ENCODE peak calls at places on chromosomes 5 and 9, in five cellular contexts. D, O, R, T and C are unnamed samples.

GRCh38 chr5:17289681-17290619 is 72.5 kb downstream of the BASP1 start:
- DNase-seq in O (no peak), D (no peak), T (no peak), R (peak; percentile 81), C (no peak)

GRCh38 chr9:126375386-126375785 is 48.8 kb downstream of the MVB12B start:
- DNase-seq in R (no peak), O (no peak), D (no peak), T (no peak), C (no peak)

GRCh38 chr9:125393426-125393825 is 131.8 kb downstream of the GAPVD1 start:
- DNase-seq in D (no peak), R (no peak), O (no peak), T (no peak), C (no peak)

GRCh38 chr5:141742866-141743651 is 61.0 kb upstream of the ARAP3 start:
- DNase-seq in D (no peak), O (no peak), T (no peak), R (peak; percentile 44), C (no peak)

GRCh38 chr9:134491856-134492255 is 149.7 kb upstream of the COL5A1 start:
- DNase-seq in T (no peak), O (no peak), D (no peak), R (peak; percentile 18), C (no peak)

GRCh38 chr5:76290321-76290757 is 112.7 kb upstream of the IQGAP2 start:
- DNase-seq in D (no peak), T (no peak), O (no peak), R (no peak), C (no peak)

GRCh38 chr5:125558466-125558865 is 812.0 kb upstream of the ZNF608 start:
- DNase-seq in R (peak; percentile 53), D (no peak), T (no peak), O (no peak), C (no peak)

GRCh38 chr5:180486636-180487149 is 7.5 kb upstream of the CNOT6 start:
- DNase-seq in D (no peak), T (no peak), R (no peak), O (no peak), C (peak; percentile 57)

GRCh38 chr5:133825631-133826289 is 142.7 kb downstream of the C5orf15 start:
- DNase-seq in D (no peak), T (no peak), O (no peak), R (no peak), C (no peak)

GRCh38 chr5:118006229-118006628 is 982.1 kb downstream of the DTWD2 start:
- DNase-seq in T (no peak), O (no peak), R (no peak), D (no peak), C (no peak)

GRCh38 chr5:95934207-95934804 is 27.3 kb downstream of the ELL2 start:
- DNase-seq in R (no peak), D (no peak), O (no peak), T (no peak), C (no peak)

GRCh38 chr9:133843751-133844373 is 105.7 kb upstream of the SARDH start:
- DNase-seq in D (no peak), R (no peak), T (no peak), O (no peak), C (no peak)

GRCh38 chr9:33946779-33947535 is 101.7 kb downstream of the UBAP2 start:
- DNase-seq in R (peak; percentile 98), T (no peak), D (no peak), O (no peak), C (no peak)

GRCh38 chr5:2805080-2805479 is 53.6 kb upstream of the IRX2 start:
- DNase-seq in T (no peak), R (no peak), D (no peak), O (no peak), C (no peak)

GRCh38 chr5:18238321-18238720 is 604.1 kb downstream of the TAF11L14 start:
- DNase-seq in T (no peak), O (no peak), D (no peak), R (no peak), C (no peak)

GRCh38 chr5:1883120-1883924 is 597 bp upstream of the IRX4 start:
- DNase-seq in D (no peak), R (no peak), T (no peak), O (peak; percentile 44), C (peak; percentile 81)

GRCh38 chr5:115262405-115263247 is at the start of gene PGGT1B:
- DNase-seq in O (peak; percentile 88), T (peak; percentile 52), D (peak; percentile 53), R (peak; percentile 65), C (peak; percentile 95)

GRCh38 chr9:87212563-87213154 is 265.4 kb upstream of the GAS1 start:
- DNase-seq in T (no peak), R (no peak), D (no peak), O (no peak), C (no peak)

GRCh38 chr5:102638316-102638715 is 116.8 kb upstream of the PAM start:
- DNase-seq in O (no peak), T (no peak), D (no peak), R (no peak), C (no peak)

GRCh38 chr5:77960863-77961396 is 184.8 kb upstream of the TBCA start:
- DNase-seq in D (no peak), T (no peak), O (no peak), R (no peak), C (no peak)

GRCh38 chr5:4480528-4481404 is 659.4 kb upstream of the ADAMTS16 start:
- DNase-seq in R (no peak), T (no peak), O (no peak), D (no peak), C (no peak)

GRCh38 chr5:161544350-161544765 is 2.2 kb downstream of the GABRB2 start:
- DNase-seq in R (peak; percentile 44), T (no peak), D (no peak), O (no peak), C (no peak)

GRCh38 chr5:54663876-54664275 is 146.3 kb downstream of the SNX18 start:
- DNase-seq in O (no peak), R (peak; percentile 98), T (no peak), D (peak; percentile 69), C (no peak)

GRCh38 chr9:135536166-135536565 is 9.8 kb upstream of the OBP2A start:
- DNase-seq in D (no peak), R (peak; percentile 9), T (no peak), O (no peak), C (no peak)

GRCh38 chr5:142700566-142700965 is 14.7 kb upstream of the FGF1 start:
- DNase-seq in D (no peak), R (no peak), T (no peak), O (no peak), C (no peak)

GRCh38 chr5:127564002-127564769 is 46.7 kb downstream of the PRRC1 start:
- DNase-seq in D (peak; percentile 73), O (no peak), T (peak; percentile 14), R (peak; percentile 73), C (no peak)

GRCh38 chr5:149828161-149829011 is 98.3 kb downstream of the PPARGC1B start:
- DNase-seq in D (peak; percentile 94), O (peak; percentile 78), R (peak; percentile 96), T (peak; percentile 79), C (no peak)

GRCh38 chr5:116378007-116378831 is 196.4 kb downstream of the SEMA6A start:
- DNase-seq in O (no peak), D (no peak), T (no peak), R (no peak), C (no peak)

GRCh38 chr5:7873216-7873615 is 4.3 kb downstream of the MTRR start:
- DNase-seq in T (no peak), O (no peak), D (no peak), R (no peak), C (no peak)

GRCh38 chr9:106639873-106640568 is 222.9 kb upstream of the ZNF462 start:
- DNase-seq in R (no peak), O (no peak), D (no peak), T (no peak), C (no peak)

GRCh38 chr5:59020611-59021285 is 437.9 kb downstream of the RAB3C start:
- DNase-seq in T (no peak), R (no peak), D (no peak), O (no peak), C (no peak)

DNA sequence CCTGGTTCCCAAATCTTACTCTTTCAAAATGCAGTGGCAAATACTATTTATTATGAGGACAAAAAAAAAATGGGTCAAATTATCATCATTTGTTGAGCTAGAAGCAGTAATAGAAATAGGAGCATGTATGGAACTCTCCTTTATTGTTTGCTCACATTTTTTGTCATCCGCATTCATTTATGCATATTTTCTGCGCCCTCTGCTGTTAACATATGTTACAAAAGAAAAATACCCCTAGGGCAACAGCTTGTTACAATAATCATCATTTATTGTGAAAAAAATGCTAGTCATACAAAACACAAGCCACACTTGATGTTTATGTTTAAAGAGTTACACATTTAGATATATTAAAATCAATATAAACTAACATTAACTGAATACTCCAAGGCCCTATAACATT is 328.2 kb downstream of the TUSC1 start:
- DNase-seq in R (no peak), D (no peak), T (no peak), O (no peak), C (no peak)
- TF ChIP-seq CTCF in R (no peak), D (no peak), T (no peak), O (peak; percentile 12), C (no peak)

GRCh38 chr9:114539718-114540410 is 34.6 kb upstream of the WHRN start:
- DNase-seq in R (no peak), D (no peak), O (no peak), T (no peak), C (no peak)

GRCh38 chr9:114532561-114533237 is 27.4 kb upstream of the WHRN start:
- DNase-seq in T (no peak), O (no peak), D (no peak), R (no peak), C (no peak)

GRCh38 chr9:114538241-114538640 is 33.0 kb upstream of the WHRN start:
- DNase-seq in D (no peak), R (no peak), T (no peak), O (no peak), C (no peak)
- TF ChIP-seq CTCF in D (no peak), R (no peak), T (peak; percentile 33), O (peak; percentile 18), C (no peak)

DNA sequence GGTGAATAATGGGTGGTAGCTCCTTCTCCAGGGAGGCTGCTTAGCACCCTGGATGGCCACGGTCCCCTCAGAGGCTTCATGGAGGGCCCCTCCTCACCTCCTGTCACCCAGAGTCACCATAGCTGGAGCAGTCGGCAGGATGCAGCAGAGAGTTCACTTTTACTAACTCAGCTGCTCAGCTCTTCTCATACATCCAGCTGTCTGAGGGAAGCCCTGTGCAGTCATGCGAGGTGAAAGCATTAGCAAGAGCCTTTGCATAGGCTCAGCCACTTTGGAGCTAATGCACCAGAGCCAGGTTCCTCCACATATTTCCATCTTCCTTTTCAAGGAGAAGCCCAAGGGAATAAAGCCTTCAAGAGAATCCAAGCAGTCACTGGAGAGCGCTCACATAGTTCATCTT is 499.2 kb downstream of the BNC2 start:
- DNase-seq in O (no peak), D (no peak), T (no peak), R (no peak), C (no peak)
- TF ChIP-seq CTCF in O (no peak), D (no peak), T (no peak), R (no peak), C (no peak)

GRCh38 chr9:117715411-117715989 is 11.3 kb downstream of the TLR4 start:
- DNase-seq in T (no peak), O (no peak), R (peak; percentile 42), D (no peak), C (no peak)

GRCh38 chr9:117709936-117710335 is 5.7 kb downstream of the TLR4 start:
- DNase-seq in D (no peak), R (no peak), T (no peak), O (no peak), C (no peak)

GRCh38 chr9:117718085-117718484 is 13.9 kb downstream of the TLR4 start:
- DNase-seq in D (peak; percentile 28), T (no peak), O (no peak), R (peak; percentile 42), C (no peak)

GRCh38 chr9:117718701-117719100 is 14.5 kb downstream of the TLR4 start:
- DNase-seq in D (no peak), O (no peak), T (no peak), R (no peak), C (no peak)

GRCh38 chr9:117714282-117714681 is 10.1 kb downstream of the TLR4 start:
- DNase-seq in R (no peak), T (no peak), D (no peak), O (peak; percentile 53), C (no peak)
- TF ChIP-seq CTCF in R (no peak), T (no peak), D (no peak), O (peak; percentile 38), C (peak; percentile 22)